ENCODE peak calls at places on chromosomes 2 and 18, in five cellular contexts. R is activated CD4-positive, alpha-beta T cell treated with anti-CD3 and anti-CD28 coated beads, Interleukin-2, amount 50 U/mL, for 24 hours; F is WTC11; V is GOT3; S is NCI-H1105 treated with DMSO at 0.1 percent for 48 hours. X is an unnamed sample.

GRCh38 chr2:219182331-219183150 is 4.5 kb downstream of the RETREG2 start:
- DNase-seq in V (no peak), F (no peak), R (no peak), S (no peak), X (no peak)

GRCh38 chr2:202278036-202278760 is 12.6 kb downstream of the NOP58 start:
- DNase-seq in F (no peak), V (no peak), R (peak), S (no peak), X (peak)

GRCh38 chr18:41145526-41145925 is 809.5 kb upstream of the PIK3C3 start:
- DNase-seq in R (no peak), S (no peak), V (no peak), F (no peak), X (no peak)

GRCh38 chr2:16487686-16488085 is 177.9 kb downstream of the CYRIA start:
- DNase-seq in V (no peak), R (no peak), S (peak), F (no peak), X (no peak)

GRCh38 chr2:145006957-145007672 is 487.2 kb upstream of the ZEB2 start:
- DNase-seq in S (no peak), V (peak), F (no peak), R (no peak), X (peak)

GRCh38 chr18:52903858-52904257 is 563.9 kb downstream of the DCC start:
- DNase-seq in S (peak), R (no peak), F (peak), V (no peak), X (peak)

GRCh38 chr2:85771486-85771885 is 17.7 kb downstream of the ATOH8 start:
- DNase-seq in V (no peak), S (no peak), F (no peak), R (no peak), X (no peak)

GRCh38 chr18:54284967-54285785 is 15.9 kb downstream of the POLI start:
- DNase-seq in S (no peak), R (peak), F (no peak), V (no peak), X (peak)

GRCh38 chr2:12169060-12169406 is 422.6 kb downstream of the LPIN1 start:
- DNase-seq in R (no peak), S (no peak), F (no peak), V (no peak), X (peak)

GRCh38 chr18:58402247-58402646 is 226.6 kb downstream of the ALPK2 start:
- DNase-seq in V (no peak), F (no peak), R (no peak), S (peak), X (peak)

GRCh38 chr2:68764781-68765385 is 30.3 kb downstream of the ARHGAP25 start:
- DNase-seq in S (no peak), R (no peak), F (no peak), V (no peak), X (no peak)

GRCh38 chr2:112731479-112731878 is 10.7 kb downstream of the NT5DC4 start:
- DNase-seq in V (no peak), R (no peak), S (no peak), F (no peak), X (no peak)

GRCh38 chr18:47689386-47689785 is 241.1 kb downstream of the SMAD2 start:
- DNase-seq in S (no peak), F (peak), V (no peak), R (no peak), X (no peak)

GRCh38 chr2:121237980-121238665 is 46.9 kb downstream of the TFCP2L1 start:
- DNase-seq in S (no peak), V (no peak), F (no peak), R (no peak), X (no peak)

GRCh38 chr2:68970566-68970965 is 3.9 kb upstream of the GKN1 start:
- DNase-seq in R (no peak), V (no peak), F (no peak), S (no peak), X (no peak)

GRCh38 chr2:27263287-27264252 is 723 bp upstream of the SLC30A3 start:
- DNase-seq in V (no peak), F (no peak), S (peak), R (no peak), X (no peak)

GRCh38 chr2:9179572-9180201 is 26.9 kb upstream of the ASAP2 start:
- DNase-seq in S (no peak), F (no peak), V (no peak), R (no peak), X (peak)

GRCh38 chr2:90207454-90208058 is 1516.1 kb downstream of the RPIA start:
- DNase-seq in S (peak), V (no peak), R (no peak), F (no peak), X (no peak)

GRCh38 chr2:104432972-104433371 is 420.9 kb upstream of the POU3F3 start:
- DNase-seq in F (no peak), V (no peak), S (no peak), R (no peak), X (no peak)

GRCh38 chr2:73205611-73206010 is 3.2 kb downstream of the NOTO start:
- DNase-seq in S (no peak), R (no peak), F (no peak), V (no peak), X (no peak)

GRCh38 chr2:233111427-233111826 is 51.3 kb downstream of the INPP5D start:
- DNase-seq in F (no peak), S (no peak), R (no peak), V (no peak), X (no peak)

GRCh38 chr2:236818281-236819045 is 248.8 kb downstream of the ACKR3 start:
- DNase-seq in R (no peak), F (no peak), S (no peak), V (no peak), X (no peak)

GRCh38 chr18:56873441-56874140 is 222.4 kb downstream of the WDR7 start:
- DNase-seq in V (no peak), S (no peak), F (peak), R (no peak), X (no peak)

GRCh38 chr18:10927290-10927979 is 221.9 kb downstream of the PIEZO2 start:
- DNase-seq in V (no peak), R (no peak), F (no peak), S (no peak), X (peak)

GRCh38 chr2:10057231-10058107 is 14.1 kb downstream of the KLF11 start:
- DNase-seq in R (no peak), V (no peak), F (peak), S (no peak), X (peak)

GRCh38 chr18:7452331-7452730 is 114.8 kb upstream of the PTPRM start:
- DNase-seq in R (no peak), F (peak), S (peak), V (no peak), X (peak)

GRCh38 chr2:17326717-17327116 is 191.5 kb downstream of the RAD51AP2 start:
- DNase-seq in S (no peak), V (no peak), F (no peak), R (no peak), X (no peak)

GRCh38 chr2:54675738-54676137 is 47.7 kb upstream of the EML6 start:
- DNase-seq in R (no peak), F (no peak), S (no peak), V (no peak), X (no peak)

GRCh38 chr2:62340981-62341624 is 145.2 kb downstream of the B3GNT2 start:
- DNase-seq in R (no peak), F (no peak), S (peak), V (no peak), X (peak)

GRCh38 chr2:37436324-37436723 is 91.9 kb downstream of the QPCT start:
- DNase-seq in S (no peak), F (no peak), V (no peak), R (no peak), X (peak)

GRCh38 chr2:133130548-133131246 is 437.6 kb downstream of the NCKAP5 start:
- DNase-seq in R (no peak), S (no peak), V (no peak), F (no peak), X (no peak)

GRCh38 chr18:75958683-75959082 is 531.2 kb upstream of the SMIM21 start:
- DNase-seq in F (no peak), S (no peak), V (no peak), R (no peak), X (no peak)

GRCh38 chr2:10449481-10449831 is 1.3 kb upstream of the ODC1 start:
- DNase-seq in S (no peak), R (no peak), F (no peak), V (no peak), X (no peak)

GRCh38 chr18:9987355-9987754 is 73.5 kb downstream of the VAPA start:
- DNase-seq in V (no peak), S (no peak), R (no peak), F (no peak), X (no peak)

GRCh38 chr2:96764253-96764637 is 3.5 kb downstream of the CNNM4 start:
- DNase-seq in R (no peak), S (no peak), F (peak), V (no peak), X (peak)

GRCh38 chr18:9855686-9856085 is 30.1 kb upstream of the TXNDC2 start:
- DNase-seq in R (no peak), V (no peak), F (no peak), S (no peak), X (no peak)

GRCh38 chr18:35542356-35542755 is 39.2 kb upstream of the GALNT1 start:
- DNase-seq in F (no peak), R (no peak), V (no peak), S (no peak), X (no peak)

GRCh38 chr2:242011516-242011915 is 142.0 kb downstream of the RTP5 start:
- DNase-seq in F (no peak), R (no peak), S (no peak), V (no peak), X (no peak)

X was measured in AG08395.